ENCODE peak calls at places on chromosomes 12 and 14, in ten cellular contexts. W, T, B, Z, R, K, E, G, F and N are unnamed samples.

GRCh38 chr14:101927859-101928258 is 36.5 kb upstream of the DYNC1H1 start:
- DNase-seq in W (no peak), T (peak), B (no peak), Z (no peak), R (no peak), K (no peak), E (no peak), G (no peak), F (no peak), N (no peak)

GRCh38 chr14:62657376-62657775 is 387.9 kb downstream of the KCNH5 start:
- DNase-seq in W (no peak), T (no peak), B (no peak), Z (peak), R (no peak), K (no peak), E (no peak), G (no peak), F (no peak), N (no peak)

GRCh38 chr12:106178582-106178981 is 39.8 kb upstream of the NUAK1 start:
- DNase-seq in W (no peak), T (no peak), B (no peak), Z (peak), R (no peak), K (no peak), E (no peak), G (no peak), F (no peak), N (no peak)

GRCh38 chr12:106090586-106091411 is 48.0 kb downstream of the NUAK1 start:
- DNase-seq in W (no peak), T (no peak), B (no peak), Z (no peak), R (no peak), K (no peak), E (no peak), G (peak), F (no peak), N (no peak)

GRCh38 chr12:101599311-101599710 is 4.5 kb downstream of the MYBPC1 start:
- DNase-seq in W (no peak), T (no peak), B (no peak), Z (no peak), R (no peak), K (no peak), E (no peak), G (no peak), F (no peak), N (no peak)

GRCh38 chr14:24171422-24172260 is at the start of gene REC8:
- DNase-seq in W (no peak), T (peak), B (no peak), Z (peak), R (peak), K (peak), E (no peak), G (peak), F (peak), N (no peak)

GRCh38 chr12:111274820-111275219 is 94.1 kb downstream of the PHETA1 start:
- DNase-seq in W (no peak), T (no peak), B (no peak), Z (peak), R (no peak), K (peak), E (peak), G (no peak), F (no peak), N (no peak)

GRCh38 chr14:20683125-20683895 is 1.1 kb upstream of the RNASE4 start:
- DNase-seq in W (peak), T (peak), B (peak), Z (peak), R (peak), K (peak), E (peak), G (peak), F (peak), N (peak)

GRCh38 chr12:83470749-83471148 is 784.0 kb downstream of the TMTC2 start:
- DNase-seq in W (no peak), T (no peak), B (no peak), Z (no peak), R (no peak), K (no peak), E (no peak), G (no peak), F (no peak), N (no peak)

GRCh38 chr14:68918612-68919011 is 60.5 kb downstream of the ACTN1 start:
- DNase-seq in W (no peak), T (no peak), B (no peak), Z (no peak), R (no peak), K (no peak), E (no peak), G (no peak), F (no peak), N (no peak)

GRCh38 chr14:68913516-68913915 is 65.6 kb downstream of the ACTN1 start:
- DNase-seq in W (no peak), T (no peak), B (no peak), Z (no peak), R (no peak), K (no peak), E (no peak), G (no peak), F (no peak), N (no peak)

GRCh38 chr14:68911594-68912227 is 67.4 kb downstream of the ACTN1 start:
- DNase-seq in W (peak), T (peak), B (no peak), Z (peak), R (peak), K (peak), E (peak), G (peak), F (no peak), N (peak)

GRCh38 chr14:68919129-68919927 is 59.8 kb downstream of the ACTN1 start:
- DNase-seq in W (no peak), T (no peak), B (no peak), Z (no peak), R (no peak), K (no peak), E (no peak), G (no peak), F (no peak), N (no peak)

DNA sequence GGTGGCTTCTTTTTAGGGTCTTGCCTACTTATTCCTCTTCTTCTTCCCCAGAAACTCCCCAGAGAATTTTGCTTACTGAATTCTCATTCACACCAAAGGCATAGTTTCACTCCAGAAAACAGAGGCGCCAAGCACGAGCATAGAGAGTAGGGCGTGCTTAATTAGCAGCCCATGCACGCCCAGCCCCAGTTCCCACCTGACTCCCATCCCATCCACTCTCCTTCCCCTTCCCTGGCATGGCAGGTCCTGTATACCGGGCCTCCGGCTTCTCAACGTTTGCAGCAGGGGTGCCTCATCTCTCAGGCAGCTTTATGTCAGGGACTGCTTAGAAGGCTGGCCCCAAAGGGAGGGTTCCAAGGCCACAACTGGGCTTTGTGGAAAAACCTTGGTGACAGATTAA is 62.7 kb downstream of the ACTN1 start:
- DNase-seq in W (no peak), T (no peak), B (no peak), Z (no peak), R (no peak), K (no peak), E (no peak), G (no peak), F (no peak), N (no peak)
- TF ChIP-seq POLR2AphosphoS5 in W (no peak), T (peak), B (no peak), Z (no peak), R (no peak), K (no peak), E (no peak), G (no peak), F (no peak), N (no peak)

DNA sequence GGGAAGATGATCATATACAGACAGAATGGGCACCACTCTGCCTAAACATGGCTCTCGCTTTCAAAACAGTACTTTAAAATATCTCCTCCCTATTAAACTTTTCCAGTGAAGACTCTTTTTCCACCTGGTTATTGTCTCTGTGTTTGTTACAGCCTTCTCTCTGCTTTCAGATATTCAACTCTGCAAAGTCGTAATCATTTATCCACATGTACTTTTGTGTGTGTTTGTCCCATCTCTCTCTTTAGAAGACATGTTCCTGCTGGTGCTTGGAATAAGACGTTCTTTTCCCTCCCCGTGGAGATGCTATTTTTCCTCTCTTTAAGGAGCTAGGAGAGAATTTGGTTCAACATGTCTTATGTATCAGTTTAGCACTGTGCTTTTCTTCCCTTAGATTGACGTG is 45.1 kb downstream of the ETV6 start:
- DNase-seq in W (no peak), T (no peak), B (no peak), Z (no peak), R (no peak), K (no peak), E (no peak), G (no peak), F (no peak), N (no peak)
- TF ChIP-seq POLR2AphosphoS5 in W (no peak), T (peak), B (no peak), Z (no peak), R (no peak), K (no peak), E (no peak), G (no peak), F (no peak), N (no peak)

GRCh38 chr12:56229082-56229481 is 769 bp upstream of the SLC39A5 start:
- DNase-seq in W (no peak), T (no peak), B (no peak), Z (no peak), R (no peak), K (no peak), E (no peak), G (no peak), F (no peak), N (no peak)

GRCh38 chr12:56231184-56231582 is 1.3 kb downstream of the SLC39A5 start:
- DNase-seq in W (no peak), T (no peak), B (no peak), Z (no peak), R (no peak), K (no peak), E (no peak), G (no peak), F (no peak), N (no peak)

GRCh38 chr12:56234746-56235436 is 5.0 kb downstream of the SLC39A5 start:
- DNase-seq in W (no peak), T (no peak), B (no peak), Z (no peak), R (no peak), K (no peak), E (no peak), G (no peak), F (no peak), N (no peak)

GRCh38 chr12:56229819-56230448 is at the start of gene SLC39A5:
- DNase-seq in W (no peak), T (no peak), B (no peak), Z (no peak), R (no peak), K (no peak), E (no peak), G (no peak), F (no peak), N (no peak)

GRCh38 chr12:56230449-56231183 is 765 bp downstream of the SLC39A5 start:
- DNase-seq in W (no peak), T (no peak), B (no peak), Z (peak), R (no peak), K (no peak), E (no peak), G (no peak), F (no peak), N (no peak)
- TF ChIP-seq POLR2AphosphoS5 in W (no peak), T (no peak), B (no peak), Z (no peak), R (no peak), K (no peak), E (no peak), G (no peak), F (no peak), N (no peak)

GRCh38 chr12:64825143-64826011 is 930 bp downstream of the TBC1D30 start:
- DNase-seq in W (no peak), T (no peak), B (no peak), Z (peak), R (peak), K (peak), E (no peak), G (no peak), F (no peak), N (no peak)

GRCh38 chr12:64826234-64826633 is 1.8 kb downstream of the TBC1D30 start:
- DNase-seq in W (no peak), T (no peak), B (no peak), Z (peak), R (peak), K (peak), E (no peak), G (peak), F (peak), N (peak)

GRCh38 chr12:64824130-64824499 is 332 bp upstream of the TBC1D30 start:
- DNase-seq in W (no peak), T (no peak), B (no peak), Z (peak), R (no peak), K (peak), E (no peak), G (peak), F (no peak), N (no peak)

GRCh38 chr12:64821116-64821630 is 3.3 kb upstream of the TBC1D30 start:
- DNase-seq in W (no peak), T (no peak), B (no peak), Z (no peak), R (no peak), K (no peak), E (no peak), G (no peak), F (no peak), N (no peak)

DNA sequence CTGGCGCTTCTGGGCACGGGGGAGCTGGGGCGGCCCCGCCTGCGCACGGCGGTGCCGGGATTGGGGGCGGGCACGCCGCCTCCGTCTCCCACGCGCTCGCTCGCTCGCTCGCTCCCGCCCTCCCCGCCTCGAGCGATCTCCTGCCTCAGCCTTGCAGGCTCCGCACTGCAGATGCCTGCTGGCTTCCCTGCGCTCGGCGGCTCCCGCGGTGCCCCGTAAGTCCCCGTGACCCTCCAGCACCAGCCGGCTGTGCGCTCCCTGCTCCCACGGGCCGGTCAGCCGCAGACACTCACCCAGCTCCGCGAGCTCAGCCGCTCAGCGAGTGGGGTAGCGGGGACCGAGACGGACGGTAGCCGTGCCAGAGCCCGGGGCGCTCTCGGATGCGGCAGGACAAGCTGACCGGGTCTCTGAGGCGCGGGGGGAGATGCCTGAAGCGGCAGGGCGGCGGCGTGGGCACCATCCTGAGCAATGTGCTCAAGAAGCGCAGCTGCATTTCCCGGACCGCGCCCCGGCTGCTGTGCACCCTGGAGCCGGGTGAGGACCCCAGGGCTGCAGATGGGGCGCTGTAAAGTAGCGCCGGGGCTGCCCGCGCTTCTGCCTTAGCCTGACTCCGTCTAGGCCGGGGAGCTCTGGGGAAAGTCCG is at the start of gene TBC1D30:
- DNase-seq in W (no peak), T (no peak), B (no peak), Z (peak), R (peak), K (peak), E (no peak), G (peak), F (no peak), N (no peak)
- TF ChIP-seq POLR2AphosphoS5 in W (no peak), T (no peak), B (no peak), Z (no peak), R (no peak), K (no peak), E (no peak), G (no peak), F (peak), N (no peak)

DNA sequence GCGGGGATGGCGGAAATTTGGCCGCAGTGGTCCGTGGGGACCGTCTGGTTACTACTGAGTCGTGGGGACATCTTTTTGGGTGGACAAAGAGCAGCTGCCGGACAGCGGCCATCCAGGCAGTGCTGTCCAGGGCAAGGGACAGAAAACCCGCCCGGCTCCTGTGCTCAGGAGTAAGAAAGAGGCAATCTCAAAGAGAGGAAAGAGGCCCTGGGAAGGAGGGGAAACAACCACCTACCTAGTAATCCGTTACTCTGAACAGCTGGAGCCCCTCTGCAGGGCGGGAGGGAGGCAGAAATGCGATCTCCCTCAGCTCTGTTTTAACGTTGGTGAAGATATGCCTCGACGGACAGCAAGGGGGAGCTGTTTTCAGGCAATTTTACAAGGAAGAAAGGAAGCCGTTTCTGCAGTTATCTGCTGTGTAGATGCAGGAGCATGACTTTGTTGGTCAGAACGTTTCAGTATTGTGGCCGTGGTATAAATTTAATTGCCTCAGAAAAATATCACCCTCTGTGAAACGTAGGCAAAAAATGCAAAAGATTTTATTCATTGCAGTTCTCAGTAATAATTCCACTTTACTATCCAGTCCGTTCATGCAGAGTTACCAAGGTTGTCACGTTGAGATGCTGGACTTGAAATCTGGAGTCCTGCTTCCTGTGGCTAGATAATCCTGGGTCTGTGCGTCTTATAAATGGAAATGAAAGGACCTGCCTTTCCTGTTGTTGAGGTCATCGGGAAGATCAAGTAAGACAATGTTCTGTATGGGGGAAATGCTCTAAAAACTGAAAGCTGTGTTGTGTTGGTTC is 1.1 kb upstream of the AVPR1A start:
- DNase-seq in W (peak), T (no peak), B (no peak), Z (peak), R (no peak), K (peak), E (peak), G (peak), F (no peak), N (peak)
- TF ChIP-seq POLR2AphosphoS5 in W (no peak), T (no peak), B (no peak), Z (no peak), R (no peak), K (no peak), E (no peak), G (no peak), F (no peak), N (no peak)